ENCODE peak calls at places on chromosomes 4 and X, in six cellular contexts. Y is tibial nerve, U is SW480, G is germinal center, R is MM.1S, J is astrocyte of the spinal cord. Z is an unnamed sample.
A peak's percentile ranks its signal among the peaks of the same experiment; 100 is the strongest.

GRCh38 chrX:14354541-14354940 is 174.8 kb upstream of the GLRA2 start:
- DNase-seq in G (no peak), Y (no peak), R (no peak), U (no peak), J (peak; percentile 56), Z (no peak)

GRCh38 chrX:69031971-69032391 is 133.3 kb downstream of the PJA1 start:
- DNase-seq in G (no peak), J (no peak), Y (no peak), R (no peak), U (no peak), Z (no peak)

GRCh38 chr4:152243890-152244595 is 291.8 kb downstream of the FBXW7 start:
- DNase-seq in R (no peak), U (no peak), J (no peak), G (no peak), Y (peak; percentile 34), Z (no peak)

GRCh38 chrX:7112071-7112470 is 35.4 kb upstream of the STS start:
- DNase-seq in G (no peak), R (no peak), Y (no peak), U (no peak), J (no peak), Z (no peak)

GRCh38 chr4:20520901-20521300 is 179.4 kb upstream of the PACRGL start:
- DNase-seq in G (no peak), U (no peak), R (no peak), J (peak; percentile 47), Y (no peak), Z (no peak)

GRCh38 chr4:80608285-80608980 is 272.9 kb downstream of the CFAP299 start:
- DNase-seq in Y (no peak), U (no peak), R (no peak), J (peak; percentile 56), G (no peak), Z (no peak)

GRCh38 chr4:3384771-3385701 is 56.7 kb upstream of the HGFAC start:
- DNase-seq in U (no peak), R (no peak), G (no peak), Y (peak; percentile 49), J (no peak), Z (no peak)

GRCh38 chr4:128635939-128636551 is 173.5 kb upstream of the JADE1 start:
- DNase-seq in U (no peak), Y (no peak), J (no peak), R (no peak), G (no peak), Z (no peak)

GRCh38 chr4:38654273-38654672 is 9.7 kb upstream of the KLF3 start:
- DNase-seq in Y (no peak), J (no peak), G (no peak), U (no peak), R (no peak), Z (no peak)

GRCh38 chr4:39706334-39706733 is 8.4 kb downstream of the UBE2K start:
- DNase-seq in G (no peak), U (no peak), Y (no peak), R (no peak), J (peak; percentile 74), Z (no peak)

Z was measured in DND-41.